ENCODE peak calls at places on chromosomes 4 and X, in ten cellular contexts. One of them, this sample, is unnamed.
A peak's percentile ranks its signal among the peaks of the same experiment; 100 is the strongest.

GRCh38 chr4:119135721-119136121 is at the start of gene MYOZ2:
- DNase-seq in foreskin fibroblast: peak; percentile 61
- DNase-seq in neural progenitor cell: no peak
- DNase-seq in PC-9: no peak
- DNase-seq in AG09309: no peak
- DNase-seq in mammary epithelial cell: peak; percentile 41
- DNase-seq in cardiac muscle cell: no peak
- DNase-seq in breast epithelium: no peak
- DNase-seq in mucosa of descending colon: no peak
- DNase-seq in GM12865: no peak
- DNase-seq in this sample: no peak

GRCh38 chr4:69057620-69058409 is 38.5 kb upstream of the UGT2B7 start:
- DNase-seq in neural progenitor cell: peak; percentile 72
- DNase-seq in PC-9: no peak
- DNase-seq in mucosa of descending colon: no peak
- DNase-seq in AG09309: no peak
- DNase-seq in breast epithelium: no peak
- DNase-seq in foreskin fibroblast: peak; percentile 24
- DNase-seq in cardiac muscle cell: peak; percentile 48
- DNase-seq in GM12865: peak; percentile 68
- DNase-seq in mammary epithelial cell: no peak
- DNase-seq in this sample: no peak

GRCh38 chr4:88107406-88108107 is 50.9 kb downstream of the ABCG2 start:
- DNase-seq in cardiac muscle cell: peak; percentile 21
- DNase-seq in mucosa of descending colon: no peak
- DNase-seq in AG09309: no peak
- DNase-seq in breast epithelium: no peak
- DNase-seq in mammary epithelial cell: no peak
- DNase-seq in foreskin fibroblast: peak; percentile 65
- DNase-seq in PC-9: peak; percentile 32
- DNase-seq in neural progenitor cell: no peak
- DNase-seq in GM12865: no peak
- DNase-seq in this sample: no peak

GRCh38 chr4:143406523-143406922 is 69.8 kb downstream of the GAB1 start:
- DNase-seq in breast epithelium: peak; percentile 28
- DNase-seq in mammary epithelial cell: peak; percentile 15
- DNase-seq in neural progenitor cell: no peak
- DNase-seq in foreskin fibroblast: peak; percentile 57
- DNase-seq in mucosa of descending colon: no peak
- DNase-seq in cardiac muscle cell: peak; percentile 80
- DNase-seq in GM12865: no peak
- DNase-seq in AG09309: no peak
- DNase-seq in PC-9: no peak
- DNase-seq in this sample: peak; percentile 50

GRCh38 chr4:87144346-87144745 is 76.1 kb downstream of the KLHL8 start:
- DNase-seq in neural progenitor cell: no peak
- DNase-seq in GM12865: no peak
- DNase-seq in breast epithelium: no peak
- DNase-seq in AG09309: no peak
- DNase-seq in mammary epithelial cell: no peak
- DNase-seq in PC-9: no peak
- DNase-seq in foreskin fibroblast: no peak
- DNase-seq in mucosa of descending colon: no peak
- DNase-seq in cardiac muscle cell: peak; percentile 44
- DNase-seq in this sample: no peak

GRCh38 chr4:69896530-69897116 is 34.2 kb upstream of the CSN1S1 start:
- DNase-seq in PC-9: no peak
- DNase-seq in breast epithelium: no peak
- DNase-seq in neural progenitor cell: peak; percentile 28
- DNase-seq in cardiac muscle cell: peak; percentile 54
- DNase-seq in foreskin fibroblast: peak; percentile 1
- DNase-seq in AG09309: no peak
- DNase-seq in mammary epithelial cell: no peak
- DNase-seq in mucosa of descending colon: no peak
- DNase-seq in GM12865: no peak
- DNase-seq in this sample: no peak

GRCh38 chr4:108762559-108763225 is at the start of gene ETNPPL:
- DNase-seq in mammary epithelial cell: peak; percentile 14
- DNase-seq in AG09309: no peak
- DNase-seq in neural progenitor cell: peak; percentile 85
- DNase-seq in cardiac muscle cell: peak; percentile 3
- DNase-seq in PC-9: no peak
- DNase-seq in GM12865: no peak
- DNase-seq in foreskin fibroblast: peak; percentile 49
- DNase-seq in breast epithelium: no peak
- DNase-seq in mucosa of descending colon: no peak
- DNase-seq in this sample: peak; percentile 31

GRCh38 chr4:7711330-7711963 is 228.2 kb downstream of the AFAP1 start:
- DNase-seq in breast epithelium: no peak
- DNase-seq in mucosa of descending colon: peak; percentile 28
- DNase-seq in GM12865: no peak
- DNase-seq in cardiac muscle cell: no peak
- DNase-seq in neural progenitor cell: no peak
- DNase-seq in PC-9: no peak
- DNase-seq in mammary epithelial cell: no peak
- DNase-seq in foreskin fibroblast: no peak
- DNase-seq in AG09309: no peak
- DNase-seq in this sample: no peak

GRCh38 chr4:11628093-11628725 is 199.5 kb upstream of the HS3ST1 start:
- DNase-seq in neural progenitor cell: no peak
- DNase-seq in PC-9: peak; percentile 61
- DNase-seq in breast epithelium: no peak
- DNase-seq in AG09309: no peak
- DNase-seq in mammary epithelial cell: peak; percentile 42
- DNase-seq in foreskin fibroblast: peak; percentile 43
- DNase-seq in mucosa of descending colon: no peak
- DNase-seq in GM12865: no peak
- DNase-seq in cardiac muscle cell: peak; percentile 20
- DNase-seq in this sample: no peak

GRCh38 chrX:68398286-68398685 is 35.0 kb downstream of the OPHN1 start:
- DNase-seq in foreskin fibroblast: no peak
- DNase-seq in AG09309: no peak
- DNase-seq in GM12865: no peak
- DNase-seq in mammary epithelial cell: no peak
- DNase-seq in PC-9: no peak
- DNase-seq in breast epithelium: no peak
- DNase-seq in cardiac muscle cell: no peak
- DNase-seq in mucosa of descending colon: no peak
- DNase-seq in neural progenitor cell: no peak
- DNase-seq in this sample: no peak

GRCh38 chr4:96227515-96227914 is 387.6 kb downstream of the PDHA2 start:
- DNase-seq in foreskin fibroblast: no peak
- DNase-seq in cardiac muscle cell: no peak
- DNase-seq in mucosa of descending colon: no peak
- DNase-seq in neural progenitor cell: no peak
- DNase-seq in AG09309: no peak
- DNase-seq in breast epithelium: no peak
- DNase-seq in GM12865: no peak
- DNase-seq in mammary epithelial cell: no peak
- DNase-seq in PC-9: no peak
- DNase-seq in this sample: no peak

GRCh38 chr4:628346-628745 is 3.0 kb downstream of the PDE6B start:
- DNase-seq in GM12865: no peak
- DNase-seq in PC-9: no peak
- DNase-seq in cardiac muscle cell: no peak
- DNase-seq in mucosa of descending colon: no peak
- DNase-seq in neural progenitor cell: no peak
- DNase-seq in breast epithelium: no peak
- DNase-seq in foreskin fibroblast: no peak
- DNase-seq in AG09309: no peak
- DNase-seq in mammary epithelial cell: no peak
- DNase-seq in this sample: no peak

GRCh38 chrX:55450259-55450658 is 1.7 kb upstream of the MAGEH1 start:
- DNase-seq in PC-9: no peak
- DNase-seq in foreskin fibroblast: peak; percentile 35
- DNase-seq in AG09309: no peak
- DNase-seq in breast epithelium: no peak
- DNase-seq in mammary epithelial cell: no peak
- DNase-seq in GM12865: peak; percentile 0
- DNase-seq in neural progenitor cell: peak; percentile 33
- DNase-seq in cardiac muscle cell: peak; percentile 21
- DNase-seq in mucosa of descending colon: no peak
- DNase-seq in this sample: no peak

DNA sequence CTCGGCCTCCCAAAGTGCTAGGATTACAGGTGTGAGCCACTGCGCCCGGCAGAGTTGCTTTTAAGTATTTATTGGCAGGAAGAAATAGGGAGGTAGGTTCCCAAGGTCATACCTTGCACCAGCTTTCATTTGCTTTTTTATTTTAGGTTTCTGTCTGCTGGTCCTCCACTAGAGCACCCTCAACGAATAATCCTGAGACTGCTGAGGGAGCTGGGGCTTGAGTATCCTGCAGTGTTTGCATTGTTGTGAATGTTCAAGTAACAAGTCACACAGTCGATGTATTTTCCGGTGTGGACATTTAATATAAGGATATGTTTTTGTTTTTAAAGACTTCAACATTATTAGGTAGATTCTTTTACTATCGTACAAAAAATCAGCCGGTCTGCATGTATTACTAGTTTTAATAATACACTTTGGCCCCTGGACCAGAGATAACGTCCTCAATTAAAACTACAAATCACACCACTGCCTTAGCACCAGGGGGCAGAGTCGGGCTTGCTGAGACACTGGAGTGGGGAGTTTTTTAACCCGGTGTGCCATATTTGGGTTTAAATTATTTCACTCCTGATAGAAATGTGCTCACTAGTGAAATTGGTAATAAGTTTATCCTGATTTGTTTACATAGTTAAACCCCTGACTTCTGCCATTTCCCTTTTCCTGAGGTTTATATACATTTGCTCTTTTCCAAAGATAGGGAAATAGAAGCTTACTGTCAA is 11.6 kb downstream of the SMIM20 start:
- DNase-seq in AG09309: no peak
- DNase-seq in cardiac muscle cell: peak; percentile 59
- DNase-seq in neural progenitor cell: peak; percentile 65
- DNase-seq in PC-9: no peak
- DNase-seq in GM12865: peak; percentile 65
- DNase-seq in breast epithelium: no peak
- DNase-seq in mucosa of descending colon: no peak
- DNase-seq in mammary epithelial cell: peak; percentile 20
- DNase-seq in foreskin fibroblast: peak; percentile 80
- DNase-seq in this sample: peak; percentile 33
- TF ChIP-seq CTCF in AG09309: peak; percentile 71
- TF ChIP-seq CTCF in cardiac muscle cell: peak; percentile 74
- TF ChIP-seq CTCF in neural progenitor cell: peak; percentile 75
- TF ChIP-seq CTCF in PC-9: peak; percentile 54
- TF ChIP-seq CTCF in GM12865: peak; percentile 58
- TF ChIP-seq CTCF in breast epithelium: no peak
- TF ChIP-seq CTCF in mucosa of descending colon: peak; percentile 32
- TF ChIP-seq CTCF in mammary epithelial cell: peak; percentile 50
- TF ChIP-seq CTCF in foreskin fibroblast: peak; percentile 68
- TF ChIP-seq CTCF in this sample: peak; percentile 67

GRCh38 chr4:111639876-111640275 is 505.4 kb upstream of the FAM241A start:
- DNase-seq in foreskin fibroblast: peak; percentile 64
- DNase-seq in mucosa of descending colon: no peak
- DNase-seq in neural progenitor cell: peak; percentile 15
- DNase-seq in cardiac muscle cell: peak; percentile 30
- DNase-seq in breast epithelium: no peak
- DNase-seq in PC-9: no peak
- DNase-seq in GM12865: no peak
- DNase-seq in AG09309: peak; percentile 4
- DNase-seq in mammary epithelial cell: peak; percentile 4
- DNase-seq in this sample: no peak
- H3K4me3 ChIP-seq in foreskin fibroblast: no peak overlapping the region
- H3K4me3 ChIP-seq in mucosa of descending colon: no peak overlapping the region
- H3K4me3 ChIP-seq in neural progenitor cell: no peak overlapping the region
- H3K4me3 ChIP-seq in cardiac muscle cell: no peak overlapping the region
- H3K4me3 ChIP-seq in breast epithelium: no peak overlapping the region
- H3K4me3 ChIP-seq in PC-9: no peak overlapping the region
- H3K4me3 ChIP-seq in GM12865: no peak overlapping the region
- H3K4me3 ChIP-seq in AG09309: no peak overlapping the region
- H3K4me3 ChIP-seq in mammary epithelial cell: no peak overlapping the region
- H3K4me3 ChIP-seq in this sample: no peak overlapping the region

DNA sequence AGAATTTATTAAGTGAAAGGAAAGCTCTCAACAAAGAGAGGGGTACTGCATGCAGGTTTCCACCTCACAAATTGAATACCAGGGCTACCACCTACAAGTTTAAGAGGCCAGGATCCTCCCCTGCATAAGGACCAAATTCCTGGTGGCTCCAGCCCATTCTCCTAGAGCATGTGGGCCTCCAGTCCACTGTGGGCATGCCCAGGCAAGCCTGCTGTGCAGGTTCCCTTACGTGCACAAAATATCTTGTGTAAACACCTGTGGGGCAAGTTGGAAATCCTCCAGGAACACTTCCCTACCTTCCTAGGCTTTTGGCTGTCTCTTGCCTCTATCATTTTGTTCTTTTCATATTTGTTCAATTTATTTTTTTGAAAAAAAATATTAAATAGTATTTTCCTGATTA is 724.3 kb downstream of the ARAP2 start:
- DNase-seq in GM12865: no peak
- DNase-seq in foreskin fibroblast: no peak
- DNase-seq in mucosa of descending colon: no peak
- DNase-seq in neural progenitor cell: no peak
- DNase-seq in cardiac muscle cell: no peak
- DNase-seq in PC-9: peak; percentile 14
- DNase-seq in breast epithelium: no peak
- DNase-seq in AG09309: no peak
- DNase-seq in mammary epithelial cell: peak; percentile 79
- DNase-seq in this sample: no peak
- TF ChIP-seq CTCF in GM12865: no peak
- TF ChIP-seq CTCF in foreskin fibroblast: no peak
- TF ChIP-seq CTCF in mucosa of descending colon: no peak
- TF ChIP-seq CTCF in neural progenitor cell: no peak
- TF ChIP-seq CTCF in cardiac muscle cell: no peak
- TF ChIP-seq CTCF in PC-9: no peak
- TF ChIP-seq CTCF in breast epithelium: no peak
- TF ChIP-seq CTCF in AG09309: no peak
- TF ChIP-seq CTCF in mammary epithelial cell: no peak
- TF ChIP-seq CTCF in this sample: no peak

DNA sequence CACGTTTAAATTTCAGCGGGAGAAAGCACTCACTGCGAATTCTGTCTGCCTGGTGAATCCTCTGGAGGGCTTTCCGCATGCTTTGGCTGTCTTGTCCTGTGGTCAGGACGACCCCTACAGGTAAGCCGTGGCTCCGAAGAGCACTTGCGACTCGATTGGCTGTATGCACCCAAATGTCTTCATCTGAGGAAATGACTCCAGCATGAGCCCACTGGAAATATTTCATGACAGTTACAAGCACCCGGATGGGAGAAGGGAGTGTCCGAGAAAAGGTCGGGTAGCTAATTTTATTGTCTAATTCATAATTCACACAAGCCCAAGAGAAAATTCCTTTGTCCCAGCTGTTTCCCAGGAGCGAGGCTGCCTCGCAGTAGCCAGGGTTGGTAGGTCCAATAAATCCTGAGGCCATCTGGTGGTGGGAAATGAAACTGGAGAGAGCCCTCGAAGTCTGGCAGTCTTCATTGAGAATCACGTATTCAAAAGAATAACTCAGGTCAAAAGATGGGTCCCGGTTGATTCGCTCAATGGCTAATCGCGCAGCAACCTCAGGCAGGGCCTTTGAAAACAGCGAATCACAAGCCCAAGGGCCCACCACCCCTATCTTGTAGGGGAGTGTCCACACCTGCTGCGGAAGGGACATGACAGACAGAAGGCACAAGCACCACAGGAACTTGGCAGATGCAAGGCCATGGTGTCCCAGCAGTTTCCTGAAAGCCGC is 6.6 kb downstream of the GUCY2F start:
- DNase-seq in GM12865: peak; percentile 11
- DNase-seq in cardiac muscle cell: peak; percentile 67
- DNase-seq in breast epithelium: peak; percentile 17
- DNase-seq in mammary epithelial cell: peak; percentile 27
- DNase-seq in AG09309: no peak
- DNase-seq in neural progenitor cell: peak; percentile 91
- DNase-seq in foreskin fibroblast: peak; percentile 74
- DNase-seq in mucosa of descending colon: no peak
- DNase-seq in PC-9: peak; percentile 26
- DNase-seq in this sample: peak; percentile 11
- H3K4me3 ChIP-seq in GM12865: no peak overlapping the region
- H3K4me3 ChIP-seq in cardiac muscle cell: peak overlapping the region; percentile 16
- H3K4me3 ChIP-seq in breast epithelium: peak overlapping the region; percentile 36
- H3K4me3 ChIP-seq in mammary epithelial cell: no peak overlapping the region
- H3K4me3 ChIP-seq in AG09309: no peak overlapping the region
- H3K4me3 ChIP-seq in neural progenitor cell: peak overlapping the region; percentile 32
- H3K4me3 ChIP-seq in foreskin fibroblast: no peak overlapping the region
- H3K4me3 ChIP-seq in mucosa of descending colon: no peak overlapping the region
- H3K4me3 ChIP-seq in PC-9: no peak overlapping the region
- H3K4me3 ChIP-seq in this sample: peak overlapping the region; percentile 39

This sample was measured in left ventricle myocardium inferior.